ENCODE peak calls at places on chromosomes 6 and 20, in four cellular contexts. One of them, this sample, is unnamed.
A peak's percentile ranks its signal among the peaks of the same experiment; 100 is the strongest.

GRCh38 chr20:38272398-38272797 is 11.9 kb upstream of the KIAA1755 start:
- DNase-seq in activated CD8-positive, alpha-beta memory T cell treated with anti-CD3 and anti-CD28 coated beads, Interleukin-2, amount 50 U/mL, for 48 hours: no peak
- DNase-seq in stimulated activated CD4-positive, alpha-beta T cell treated with anti-CD3 and anti-CD28 coated beads, Interleukin-2, amount 100 ng/mL, for 48 hours: no peak
- DNase-seq in NCI-H774: no peak
- DNase-seq in this sample: no peak

GRCh38 chr20:18679020-18679419 is 91.2 kb downstream of the DTD1 start:
- DNase-seq in activated CD8-positive, alpha-beta memory T cell treated with anti-CD3 and anti-CD28 coated beads, Interleukin-2, amount 50 U/mL, for 48 hours: no peak
- DNase-seq in NCI-H774: peak; percentile 54
- DNase-seq in stimulated activated CD4-positive, alpha-beta T cell treated with anti-CD3 and anti-CD28 coated beads, Interleukin-2, amount 100 ng/mL, for 48 hours: no peak
- DNase-seq in this sample: no peak

GRCh38 chr6:103142902-103143301 is 1716.8 kb downstream of the HACE1 start:
- DNase-seq in NCI-H774: no peak
- DNase-seq in stimulated activated CD4-positive, alpha-beta T cell treated with anti-CD3 and anti-CD28 coated beads, Interleukin-2, amount 100 ng/mL, for 48 hours: no peak
- DNase-seq in activated CD8-positive, alpha-beta memory T cell treated with anti-CD3 and anti-CD28 coated beads, Interleukin-2, amount 50 U/mL, for 48 hours: no peak
- DNase-seq in this sample: no peak

GRCh38 chr6:6376845-6377244 is 56.4 kb upstream of the F13A1 start:
- DNase-seq in stimulated activated CD4-positive, alpha-beta T cell treated with anti-CD3 and anti-CD28 coated beads, Interleukin-2, amount 100 ng/mL, for 48 hours: no peak
- DNase-seq in NCI-H774: no peak
- DNase-seq in activated CD8-positive, alpha-beta memory T cell treated with anti-CD3 and anti-CD28 coated beads, Interleukin-2, amount 50 U/mL, for 48 hours: no peak
- DNase-seq in this sample: no peak

GRCh38 chr20:47062226-47062880 is 167.7 kb downstream of the EYA2 start:
- DNase-seq in stimulated activated CD4-positive, alpha-beta T cell treated with anti-CD3 and anti-CD28 coated beads, Interleukin-2, amount 100 ng/mL, for 48 hours: no peak
- DNase-seq in activated CD8-positive, alpha-beta memory T cell treated with anti-CD3 and anti-CD28 coated beads, Interleukin-2, amount 50 U/mL, for 48 hours: no peak
- DNase-seq in NCI-H774: no peak
- DNase-seq in this sample: no peak

GRCh38 chr6:84137051-84137375 is 90.4 kb downstream of the CEP162 start:
- DNase-seq in NCI-H774: no peak
- DNase-seq in activated CD8-positive, alpha-beta memory T cell treated with anti-CD3 and anti-CD28 coated beads, Interleukin-2, amount 50 U/mL, for 48 hours: no peak
- DNase-seq in stimulated activated CD4-positive, alpha-beta T cell treated with anti-CD3 and anti-CD28 coated beads, Interleukin-2, amount 100 ng/mL, for 48 hours: no peak
- DNase-seq in this sample: no peak

GRCh38 chr6:168903638-168904345 is 349.9 kb downstream of the THBS2 start:
- DNase-seq in NCI-H774: no peak
- DNase-seq in activated CD8-positive, alpha-beta memory T cell treated with anti-CD3 and anti-CD28 coated beads, Interleukin-2, amount 50 U/mL, for 48 hours: no peak
- DNase-seq in stimulated activated CD4-positive, alpha-beta T cell treated with anti-CD3 and anti-CD28 coated beads, Interleukin-2, amount 100 ng/mL, for 48 hours: no peak
- DNase-seq in this sample: no peak

GRCh38 chr6:140203611-140204553 is 829.4 kb upstream of the CITED2 start:
- DNase-seq in activated CD8-positive, alpha-beta memory T cell treated with anti-CD3 and anti-CD28 coated beads, Interleukin-2, amount 50 U/mL, for 48 hours: no peak
- DNase-seq in stimulated activated CD4-positive, alpha-beta T cell treated with anti-CD3 and anti-CD28 coated beads, Interleukin-2, amount 100 ng/mL, for 48 hours: no peak
- DNase-seq in NCI-H774: peak; percentile 44
- DNase-seq in this sample: no peak

GRCh38 chr6:38725414-38726183 is 10.5 kb downstream of the DNAH8 start:
- DNase-seq in activated CD8-positive, alpha-beta memory T cell treated with anti-CD3 and anti-CD28 coated beads, Interleukin-2, amount 50 U/mL, for 48 hours: no peak
- DNase-seq in NCI-H774: no peak
- DNase-seq in stimulated activated CD4-positive, alpha-beta T cell treated with anti-CD3 and anti-CD28 coated beads, Interleukin-2, amount 100 ng/mL, for 48 hours: no peak
- DNase-seq in this sample: no peak

GRCh38 chr6:147506704-147507114 is 1.8 kb upstream of the SAMD5 start:
- DNase-seq in stimulated activated CD4-positive, alpha-beta T cell treated with anti-CD3 and anti-CD28 coated beads, Interleukin-2, amount 100 ng/mL, for 48 hours: peak; percentile 60
- DNase-seq in activated CD8-positive, alpha-beta memory T cell treated with anti-CD3 and anti-CD28 coated beads, Interleukin-2, amount 50 U/mL, for 48 hours: peak; percentile 85
- DNase-seq in NCI-H774: peak; percentile 67
- DNase-seq in this sample: peak; percentile 50

This sample was measured in GM12891.